ENCODE peak calls at places on chromosomes 13 and 19, in ten cellular contexts. G, T, L, O, M, X, C, S, H and Q are unnamed samples.

GRCh38 chr19:29696045-29696682 is 18.9 kb downstream of the C19orf12 start:
- DNase-seq in S (no peak), X (no peak), L (no peak), M (no peak), O (no peak), C (no peak), T (no peak), H (no peak), G (no peak), Q (no peak)

GRCh38 chr13:66612983-66613382 is 617.2 kb downstream of the PCDH9 start:
- DNase-seq in T (no peak), O (no peak), L (no peak), H (no peak), G (no peak), X (no peak), M (peak), C (no peak), S (no peak), Q (no peak)

GRCh38 chr13:112688560-112689497 is 1.0 kb upstream of the ATP11A start:
- DNase-seq in T (peak), L (no peak), C (peak), H (no peak), G (no peak), O (no peak), S (no peak), M (no peak), X (no peak), Q (no peak)

GRCh38 chr13:101019126-101019525 is 344.5 kb upstream of the TMTC4 start:
- DNase-seq in M (no peak), L (peak), O (no peak), S (peak), H (no peak), T (no peak), X (no peak), G (no peak), C (no peak), Q (no peak)

GRCh38 chr19:6238643-6239281 is 41.0 kb downstream of the MLLT1 start:
- DNase-seq in C (no peak), O (no peak), L (no peak), M (no peak), H (peak), G (no peak), X (no peak), S (no peak), T (peak), Q (no peak)

GRCh38 chr19:18603255-18603957 is 3.2 kb downstream of the CRLF1 start:
- DNase-seq in O (no peak), M (no peak), H (no peak), T (no peak), S (no peak), L (no peak), G (no peak), C (peak), X (no peak), Q (no peak)

GRCh38 chr19:40800997-40801377 is 2.0 kb downstream of the EGLN2 start:
- DNase-seq in T (no peak), C (no peak), S (no peak), H (no peak), M (no peak), O (no peak), X (no peak), G (no peak), L (no peak), Q (no peak)

GRCh38 chr19:4233282-4233853 is 4.0 kb downstream of the EBI3 start:
- DNase-seq in C (peak), L (no peak), X (no peak), S (peak), H (no peak), M (peak), G (peak), T (no peak), O (peak), Q (no peak)

GRCh38 chr13:73065665-73066350 is 7.0 kb downstream of the KLF5 start:
- DNase-seq in M (no peak), S (no peak), C (no peak), O (no peak), H (peak), G (no peak), T (no peak), X (peak), L (no peak), Q (no peak)

GRCh38 chr19:34539396-34539795 is 57.8 kb downstream of the WTIP start:
- DNase-seq in C (no peak), G (no peak), X (no peak), S (no peak), M (no peak), H (no peak), T (no peak), L (no peak), O (no peak), Q (no peak)